ENCODE peak calls at places on chromosomes 12 and 14, in nine cellular contexts. D, L, Y, F, A, H, N, V and U are unnamed samples.
A peak's percentile ranks its signal among the peaks of the same experiment; 100 is the strongest.

GRCh38 chr14:58887931-58888330 is 250.2 kb downstream of the DACT1 start:
- DNase-seq in D (no peak), L (no peak), Y (no peak), F (no peak), A (no peak), H (no peak), N (no peak), V (no peak), U (no peak)

GRCh38 chr14:37842106-37842505 is 246.7 kb downstream of the TTC6 start:
- DNase-seq in D (no peak), L (no peak), Y (no peak), F (no peak), A (no peak), H (no peak), N (no peak), V (no peak), U (no peak)

GRCh38 chr14:72892103-72892878 is 1.6 kb downstream of the DPF3 start:
- DNase-seq in D (no peak), L (no peak), Y (peak; percentile 56), F (no peak), A (peak; percentile 62), H (no peak), N (no peak), V (no peak), U (peak; percentile 12)

GRCh38 chr14:90427848-90428426 is 31.1 kb downstream of the CALM1 start:
- DNase-seq in D (no peak), L (peak; percentile 51), Y (no peak), F (no peak), A (no peak), H (no peak), N (no peak), V (peak; percentile 50), U (no peak)

GRCh38 chr14:20144820-20145219 is 6.2 kb downstream of the OR4N5 start:
- DNase-seq in D (no peak), L (no peak), Y (no peak), F (no peak), A (no peak), H (no peak), N (no peak), V (no peak), U (no peak)

GRCh38 chr14:73741386-73741875 is 27.2 kb upstream of the PNMA1 start:
- DNase-seq in D (peak; percentile 44), L (peak; percentile 84), Y (peak; percentile 63), F (no peak), A (peak; percentile 88), H (peak; percentile 54), N (no peak), V (peak; percentile 90), U (no peak)

GRCh38 chr12:89862511-89863331 is 154.1 kb upstream of the ATP2B1 start:
- DNase-seq in D (peak; percentile 23), L (peak; percentile 58), Y (no peak), F (no peak), A (no peak), H (peak; percentile 91), N (peak; percentile 31), V (no peak), U (no peak)

GRCh38 chr14:80336613-80337106 is 125.4 kb upstream of the DIO2 start:
- DNase-seq in D (no peak), L (no peak), Y (no peak), F (no peak), A (no peak), H (no peak), N (no peak), V (no peak), U (no peak)

GRCh38 chr14:54782803-54783659 is 119.6 kb downstream of the GCH1 start:
- DNase-seq in D (no peak), L (no peak), Y (no peak), F (no peak), A (no peak), H (peak; percentile 77), N (no peak), V (peak; percentile 66), U (no peak)

GRCh38 chr12:18863769-18864500 is 126.0 kb downstream of the CAPZA3 start:
- DNase-seq in D (no peak), L (no peak), Y (no peak), F (no peak), A (no peak), H (no peak), N (no peak), V (no peak), U (no peak)

GRCh38 chr12:18072723-18073122 is 17.3 kb downstream of the RERGL start:
- DNase-seq in D (no peak), L (no peak), Y (no peak), F (no peak), A (no peak), H (no peak), N (no peak), V (no peak), U (no peak)

GRCh38 chr12:13853471-13853870 is 127.9 kb downstream of the GRIN2B start:
- DNase-seq in D (no peak), L (no peak), Y (no peak), F (no peak), A (no peak), H (no peak), N (no peak), V (no peak), U (no peak)

DNA sequence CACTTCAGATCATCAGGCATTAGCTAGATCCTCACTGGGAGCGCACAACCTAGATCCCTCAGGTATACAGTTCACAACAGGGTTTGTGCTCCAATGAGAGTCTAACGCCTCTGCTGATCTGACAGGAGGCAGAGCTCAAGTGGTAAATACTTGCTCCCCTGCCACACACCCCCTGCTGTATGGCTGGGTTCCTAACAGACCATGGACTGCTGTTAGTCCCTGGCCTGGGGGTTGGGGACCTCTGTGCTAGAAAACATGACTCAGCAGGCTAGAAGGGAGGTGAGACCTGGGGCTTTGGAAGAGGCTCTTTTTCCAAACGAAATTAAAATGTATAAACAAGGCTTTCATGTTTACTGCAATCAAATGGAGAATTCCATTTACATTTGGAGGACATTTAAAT is 691.1 kb downstream of the FLRT2 start:
- DNase-seq in D (no peak), L (no peak), Y (no peak), F (no peak), A (no peak), H (no peak), N (no peak), V (no peak), U (no peak)
- H3K4me3 ChIP-seq in D (no peak overlapping the region), L (no peak overlapping the region), Y (no peak overlapping the region), F (no peak overlapping the region), A (no peak overlapping the region), H (no peak overlapping the region), N (no peak overlapping the region), V (no peak overlapping the region), U (no peak overlapping the region)

GRCh38 chr12:120328228-120328627 is 649 bp upstream of the PLA2G1B start:
- DNase-seq in D (no peak), L (no peak), Y (no peak), F (no peak), A (no peak), H (no peak), N (no peak), V (no peak), U (no peak)

GRCh38 chr12:120323772-120324171 is 3.8 kb downstream of the PLA2G1B start:
- DNase-seq in D (no peak), L (no peak), Y (no peak), F (no peak), A (no peak), H (no peak), N (no peak), V (no peak), U (no peak)

GRCh38 chr12:120324841-120325417 is 2.6 kb downstream of the PLA2G1B start:
- DNase-seq in D (no peak), L (no peak), Y (no peak), F (no peak), A (no peak), H (no peak), N (no peak), V (no peak), U (no peak)

GRCh38 chr12:120331390-120331789 is 3.8 kb upstream of the PLA2G1B start:
- DNase-seq in D (no peak), L (no peak), Y (no peak), F (no peak), A (no peak), H (no peak), N (no peak), V (no peak), U (no peak)

DNA sequence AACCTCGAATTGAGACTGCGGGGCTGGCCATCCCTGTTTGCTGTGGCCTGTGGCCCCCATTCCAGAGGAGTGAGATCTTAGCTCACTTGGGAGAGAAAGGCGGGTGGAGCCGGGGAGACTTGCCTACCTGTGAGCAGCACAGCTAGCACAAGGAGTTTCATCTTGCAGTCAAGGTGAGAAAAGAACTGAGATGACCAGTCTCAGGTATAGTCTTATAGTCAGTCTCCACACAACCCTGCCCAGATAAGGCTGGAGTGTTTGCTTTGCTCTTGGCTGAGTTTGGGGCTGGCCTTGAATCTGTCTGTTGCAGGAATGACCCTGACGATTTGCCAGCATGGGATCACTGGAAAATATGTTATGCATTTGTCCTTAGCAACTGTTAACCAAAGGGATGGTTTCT is at the start of gene PLA2G1B:
- DNase-seq in D (no peak), L (no peak), Y (no peak), F (no peak), A (no peak), H (no peak), N (peak; percentile 46), V (no peak), U (no peak)
- H3K27ac ChIP-seq in D (no peak within 1 kb of the TSS), L (no peak within 1 kb of the TSS), Y (peak within 1 kb of the TSS; percentile 95), F (no peak within 1 kb of the TSS), A (no peak within 1 kb of the TSS), H (no peak within 1 kb of the TSS), N (peak within 1 kb of the TSS; percentile 45), V (no peak within 1 kb of the TSS), U (no peak within 1 kb of the TSS)

GRCh38 chr12:121034906-121035305 is 4.1 kb downstream of the OASL start:
- DNase-seq in D (no peak), L (no peak), Y (no peak), F (no peak), A (no peak), H (no peak), N (no peak), V (no peak), U (no peak)
- H3K4me3 ChIP-seq in D (no peak overlapping the region), L (no peak overlapping the region), Y (no peak overlapping the region), F (no peak overlapping the region), A (no peak overlapping the region), H (no peak overlapping the region), N (no peak overlapping the region), V (no peak overlapping the region), U (no peak overlapping the region)

GRCh38 chr14:69701269-69701668 is 65.7 kb upstream of the SRSF5 start:
- DNase-seq in D (no peak), L (no peak), Y (no peak), F (no peak), A (peak; percentile 49), H (no peak), N (peak; percentile 13), V (no peak), U (no peak)

GRCh38 chr14:69703047-69704046 is 63.6 kb upstream of the SRSF5 start:
- DNase-seq in D (no peak), L (no peak), Y (no peak), F (no peak), A (no peak), H (peak; percentile 74), N (no peak), V (no peak), U (no peak)

GRCh38 chr14:69699743-69700309 is 67.1 kb upstream of the SRSF5 start:
- DNase-seq in D (no peak), L (no peak), Y (peak; percentile 78), F (no peak), A (no peak), H (no peak), N (no peak), V (no peak), U (no peak)

GRCh38 chr14:69700609-69701008 is 66.3 kb upstream of the SRSF5 start:
- DNase-seq in D (no peak), L (no peak), Y (no peak), F (no peak), A (no peak), H (no peak), N (no peak), V (no peak), U (no peak)

GRCh38 chr14:69701857-69702256 is 65.1 kb upstream of the SRSF5 start:
- DNase-seq in D (no peak), L (no peak), Y (no peak), F (no peak), A (no peak), H (peak; percentile 50), N (peak; percentile 16), V (no peak), U (no peak)
- H3K27ac ChIP-seq in D (no peak overlapping the region), L (peak overlapping the region; percentile 74), Y (peak overlapping the region; percentile 67), F (no peak overlapping the region), A (peak overlapping the region; percentile 30), H (peak overlapping the region; percentile 48), N (peak overlapping the region; percentile 55), V (no peak overlapping the region), U (peak overlapping the region; percentile 17)